ENCODE peak calls at places on chromosomes 16 and 17, in four cellular contexts. One of them, this sample, is unnamed.

GRCh38 chr17:280216-280615 is 72.4 kb downstream of the RPH3AL start:
- DNase-seq in GM12891: no peak
- DNase-seq in GM12878: no peak
- DNase-seq in K562: no peak
- DNase-seq in this sample: no peak

GRCh38 chr16:80123189-80123588 is 417.6 kb upstream of the DYNLRB2 start:
- DNase-seq in GM12878: no peak
- DNase-seq in GM12891: no peak
- DNase-seq in K562: no peak
- DNase-seq in this sample: no peak

GRCh38 chr16:48911700-48912099 is 301.7 kb upstream of the N4BP1 start:
- DNase-seq in K562: no peak
- DNase-seq in GM12878: no peak
- DNase-seq in GM12891: no peak
- DNase-seq in this sample: no peak

GRCh38 chr16:27344707-27345106 is 30.9 kb downstream of the IL4R start:
- DNase-seq in GM12878: no peak
- DNase-seq in K562: peak
- DNase-seq in GM12891: no peak
- DNase-seq in this sample: no peak

GRCh38 chr16:81478876-81479496 is 34.4 kb downstream of the CMIP start:
- DNase-seq in GM12891: no peak
- DNase-seq in K562: no peak
- DNase-seq in GM12878: peak
- DNase-seq in this sample: no peak

GRCh38 chr17:14038206-14038605 is 31.1 kb upstream of the COX10 start:
- DNase-seq in GM12891: no peak
- DNase-seq in K562: no peak
- DNase-seq in GM12878: no peak
- DNase-seq in this sample: no peak

GRCh38 chr16:76639685-76640289 is 362.6 kb downstream of the CNTNAP4 start:
- DNase-seq in GM12891: no peak
- DNase-seq in GM12878: no peak
- DNase-seq in K562: no peak
- DNase-seq in this sample: peak

GRCh38 chr16:47461598-47462266 is 601 bp downstream of the PHKB start:
- DNase-seq in GM12878: no peak
- DNase-seq in K562: peak
- DNase-seq in GM12891: peak
- DNase-seq in this sample: peak

GRCh38 chr17:31512104-31512740 is 120.7 kb downstream of the RAB11FIP4 start:
- DNase-seq in GM12878: no peak
- DNase-seq in K562: no peak
- DNase-seq in GM12891: no peak
- DNase-seq in this sample: no peak

GRCh38 chr16:27474921-27475320 is 72.9 kb downstream of the IL21R start:
- DNase-seq in GM12891: no peak
- DNase-seq in GM12878: no peak
- DNase-seq in K562: no peak
- DNase-seq in this sample: no peak

GRCh38 chr17:62740066-62740465 is 68.0 kb downstream of the MARCHF10 start:
- DNase-seq in GM12891: no peak
- DNase-seq in GM12878: no peak
- DNase-seq in K562: no peak
- DNase-seq in this sample: no peak

GRCh38 chr16:31072540-31073072 is 1.4 kb downstream of the ZNF668 start:
- DNase-seq in GM12878: no peak
- DNase-seq in GM12891: no peak
- DNase-seq in K562: peak
- DNase-seq in this sample: peak

GRCh38 chr16:89484088-89484501 is 6.3 kb downstream of the ANKRD11 start:
- DNase-seq in GM12878: no peak
- DNase-seq in GM12891: no peak
- DNase-seq in K562: no peak
- DNase-seq in this sample: no peak

GRCh38 chr17:77842148-77842905 is 116.2 kb upstream of the TNRC6C start:
- DNase-seq in GM12878: no peak
- DNase-seq in K562: no peak
- DNase-seq in GM12891: no peak
- DNase-seq in this sample: peak

GRCh38 chr17:17044846-17045561 is 2.7 kb downstream of the MPRIP start:
- DNase-seq in K562: no peak
- DNase-seq in GM12878: peak
- DNase-seq in GM12891: no peak
- DNase-seq in this sample: peak

GRCh38 chr17:60149691-60150582 is at the start of gene CA4:
- DNase-seq in GM12891: no peak
- DNase-seq in K562: peak
- DNase-seq in GM12878: no peak
- DNase-seq in this sample: no peak

GRCh38 chr17:2542456-2542855 is 30.8 kb upstream of the METTL16 start:
- DNase-seq in GM12891: no peak
- DNase-seq in K562: peak
- DNase-seq in GM12878: peak
- DNase-seq in this sample: peak

GRCh38 chr16:52408197-52408845 is 138.6 kb downstream of the TOX3 start:
- DNase-seq in GM12878: no peak
- DNase-seq in K562: no peak
- DNase-seq in GM12891: no peak
- DNase-seq in this sample: no peak
- TF ChIP-seq SPI1 in GM12878: no peak
- TF ChIP-seq SPI1 in K562: no peak
- TF ChIP-seq SPI1 in GM12891: no peak
- TF ChIP-seq SPI1 in this sample: no peak

DNA sequence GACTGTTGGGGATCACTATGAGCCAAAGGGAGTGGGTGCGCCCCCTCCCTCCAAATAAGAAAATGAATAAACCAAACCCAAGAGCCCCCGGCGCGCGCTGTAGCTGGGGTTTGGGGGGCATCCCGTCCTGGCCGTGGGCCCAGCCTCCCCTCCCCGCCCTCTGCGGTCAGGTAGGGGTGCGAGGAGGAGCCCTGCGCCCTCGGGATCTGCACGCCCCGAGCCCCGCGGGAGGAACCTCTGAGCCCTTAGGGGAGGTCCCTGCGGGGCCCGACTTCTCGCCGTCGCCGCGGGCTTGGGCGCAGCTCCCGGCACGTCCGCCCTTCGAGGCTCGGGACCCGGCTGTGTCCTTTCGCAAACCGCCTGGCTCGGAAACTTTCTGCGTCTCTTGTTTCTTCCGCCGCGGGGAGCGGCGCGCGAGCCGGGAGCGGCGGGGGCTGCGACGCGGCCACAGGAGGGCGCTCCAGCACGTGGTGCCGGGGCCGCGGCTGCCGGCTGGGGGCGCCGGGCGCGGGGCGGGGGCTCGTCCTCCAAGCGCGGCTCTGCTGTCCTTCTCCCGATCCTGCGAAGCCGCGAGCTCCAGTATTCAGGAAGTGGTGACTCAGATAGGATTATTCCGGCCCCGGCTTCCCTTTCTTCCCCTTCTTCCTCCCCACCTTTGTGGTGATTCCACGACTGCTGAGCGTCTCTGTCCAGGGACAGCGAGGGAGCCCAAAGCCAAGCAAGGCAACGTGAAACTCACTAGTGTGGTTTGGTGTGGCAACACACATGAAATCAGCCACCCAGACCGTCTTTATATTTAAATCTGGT is 1.6 kb downstream of the PITPNC1 start:
- DNase-seq in K562: peak
- DNase-seq in GM12878: no peak
- DNase-seq in GM12891: peak
- DNase-seq in this sample: peak
- TF ChIP-seq SPI1 in K562: no peak
- TF ChIP-seq SPI1 in GM12878: no peak
- TF ChIP-seq SPI1 in GM12891: no peak
- TF ChIP-seq SPI1 in this sample: no peak

GRCh38 chr17:49747632-49748031 is 16.3 kb downstream of the FAM117A start:
- DNase-seq in GM12891: no peak
- DNase-seq in GM12878: no peak
- DNase-seq in K562: no peak
- DNase-seq in this sample: no peak

GRCh38 chr17:49748791-49749190 is 15.1 kb downstream of the FAM117A start:
- DNase-seq in GM12891: peak
- DNase-seq in K562: no peak
- DNase-seq in GM12878: peak
- DNase-seq in this sample: no peak

GRCh38 chr17:49746791-49747490 is 17.0 kb downstream of the FAM117A start:
- DNase-seq in GM12891: no peak
- DNase-seq in K562: no peak
- DNase-seq in GM12878: peak
- DNase-seq in this sample: no peak

GRCh38 chr17:49749730-49750129 is 14.2 kb downstream of the FAM117A start:
- DNase-seq in K562: no peak
- DNase-seq in GM12891: no peak
- DNase-seq in GM12878: no peak
- DNase-seq in this sample: no peak

GRCh38 chr17:49748223-49748622 is 15.7 kb downstream of the FAM117A start:
- DNase-seq in GM12878: no peak
- DNase-seq in K562: no peak
- DNase-seq in GM12891: no peak
- DNase-seq in this sample: no peak
- TF ChIP-seq SPI1 in GM12878: no peak
- TF ChIP-seq SPI1 in K562: no peak
- TF ChIP-seq SPI1 in GM12891: no peak
- TF ChIP-seq SPI1 in this sample: no peak

GRCh38 chr17:39618956-39619785 is 7.6 kb upstream of the PPP1R1B start:
- DNase-seq in K562: no peak
- DNase-seq in GM12891: no peak
- DNase-seq in GM12878: no peak
- DNase-seq in this sample: no peak

GRCh38 chr17:39618252-39618913 is 8.4 kb upstream of the PPP1R1B start:
- DNase-seq in K562: peak
- DNase-seq in GM12878: no peak
- DNase-seq in GM12891: no peak
- DNase-seq in this sample: no peak

GRCh38 chr17:39617100-39617445 is 9.4 kb upstream of the NEUROD2 start:
- DNase-seq in K562: no peak
- DNase-seq in GM12878: no peak
- DNase-seq in GM12891: no peak
- DNase-seq in this sample: no peak

GRCh38 chr17:39619786-39620101 is 7.0 kb upstream of the PPP1R1B start:
- DNase-seq in GM12891: no peak
- DNase-seq in GM12878: no peak
- DNase-seq in K562: no peak
- DNase-seq in this sample: no peak

GRCh38 chr17:39617446-39618251 is 9.1 kb upstream of the PPP1R1B start:
- DNase-seq in K562: peak
- DNase-seq in GM12878: no peak
- DNase-seq in GM12891: no peak
- DNase-seq in this sample: peak
- TF ChIP-seq SPI1 in K562: no peak
- TF ChIP-seq SPI1 in GM12878: no peak
- TF ChIP-seq SPI1 in GM12891: no peak
- TF ChIP-seq SPI1 in this sample: no peak

DNA sequence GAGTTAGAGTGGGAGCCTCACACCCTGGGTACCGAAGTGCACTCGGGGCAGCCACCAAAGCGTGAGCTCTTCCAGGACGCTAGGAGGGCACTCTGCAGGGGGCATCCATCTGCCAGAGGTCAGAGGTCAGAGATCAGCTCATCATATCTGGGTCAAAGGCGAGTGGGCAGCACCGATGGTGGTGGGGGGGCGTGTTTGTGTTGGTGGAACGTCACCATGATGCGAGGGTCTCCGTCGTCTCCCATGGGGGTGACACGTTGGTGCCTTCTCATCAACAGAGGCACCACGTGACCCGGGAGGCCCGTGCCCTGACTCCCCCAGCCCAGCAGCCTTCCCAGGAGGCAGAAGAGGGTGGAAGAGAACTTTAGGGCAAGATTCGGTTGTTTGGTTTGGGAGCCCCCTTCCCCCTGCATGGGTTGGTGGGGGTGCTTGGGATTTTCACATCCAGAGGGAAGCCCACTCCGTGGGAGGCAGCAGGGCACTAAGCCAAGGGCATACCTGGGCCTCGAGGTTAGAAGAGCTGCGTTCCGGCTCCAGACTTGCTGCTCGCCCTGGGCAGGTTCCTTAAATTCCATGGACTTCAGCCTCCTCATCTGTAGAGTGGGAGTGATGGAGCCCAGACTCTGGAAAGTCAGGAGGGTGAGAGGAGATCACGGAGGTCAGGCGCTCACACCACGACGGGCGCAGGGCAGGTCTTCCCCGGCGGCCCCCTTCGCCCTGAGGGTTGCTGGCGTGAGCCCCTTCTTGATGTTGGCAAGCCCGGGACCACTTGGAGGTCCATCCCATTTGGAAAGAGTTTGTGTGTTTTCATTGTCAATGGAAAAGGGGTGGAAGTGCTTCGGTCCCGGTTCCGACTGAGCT is 14.0 kb downstream of the CRISPLD2 start:
- DNase-seq in GM12878: no peak
- DNase-seq in K562: no peak
- DNase-seq in GM12891: no peak
- DNase-seq in this sample: no peak
- TF ChIP-seq SPI1 in GM12878: no peak
- TF ChIP-seq SPI1 in K562: no peak
- TF ChIP-seq SPI1 in GM12891: no peak
- TF ChIP-seq SPI1 in this sample: no peak

GRCh38 chr16:351804-352520 is 561 bp downstream of the AXIN1 start:
- DNase-seq in K562: no peak
- DNase-seq in GM12878: no peak
- DNase-seq in GM12891: no peak
- DNase-seq in this sample: no peak
- TF ChIP-seq SPI1 in K562: no peak
- TF ChIP-seq SPI1 in GM12878: no peak
- TF ChIP-seq SPI1 in GM12891: no peak
- TF ChIP-seq SPI1 in this sample: no peak

GRCh38 chr16:18979936-18980335 is 3.8 kb upstream of the TMC7 start:
- DNase-seq in GM12891: no peak
- DNase-seq in K562: no peak
- DNase-seq in GM12878: no peak
- DNase-seq in this sample: no peak
- TF ChIP-seq SPI1 in GM12891: no peak
- TF ChIP-seq SPI1 in K562: no peak
- TF ChIP-seq SPI1 in GM12878: no peak
- TF ChIP-seq SPI1 in this sample: no peak

DNA sequence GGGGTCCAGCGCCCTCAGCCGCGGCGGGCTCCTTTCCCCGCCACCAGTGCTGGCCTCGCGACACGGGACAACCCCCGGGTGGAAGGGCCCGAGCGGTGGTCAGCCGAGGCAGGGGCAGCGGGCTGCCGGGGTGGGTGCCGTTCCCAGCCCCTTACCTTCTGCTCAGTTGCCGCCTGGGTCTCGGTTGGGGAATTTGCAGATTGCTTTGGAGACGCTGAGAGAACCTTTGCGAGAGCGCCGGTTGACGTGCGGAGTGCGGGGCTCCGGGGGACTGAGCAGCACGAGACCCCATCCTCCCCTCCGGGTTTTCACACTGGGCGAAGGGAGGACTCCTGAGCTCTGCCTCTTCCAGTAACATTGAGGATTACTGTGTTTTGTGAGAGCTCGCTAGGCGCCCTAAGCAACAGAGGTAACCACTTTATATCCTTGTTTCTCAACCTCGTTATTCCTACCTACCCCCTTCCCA is 381 bp downstream of the CTNS start:
- DNase-seq in GM12891: no peak
- DNase-seq in K562: no peak
- DNase-seq in GM12878: no peak
- DNase-seq in this sample: no peak
- TF ChIP-seq SPI1 in GM12891: no peak
- TF ChIP-seq SPI1 in K562: no peak
- TF ChIP-seq SPI1 in GM12878: no peak
- TF ChIP-seq SPI1 in this sample: no peak

This sample was measured in HL-60.